ENCODE peak calls at places on chromosomes 7 and 10, in eight cellular contexts. W is AG09319, H is fibroblast of lung, X is colonic mucosa, E is neural crest cell, V is dorsolateral prefrontal cortex, R is body of pancreas, P is GM23338. D is an unnamed sample.
A peak's percentile ranks its signal among the peaks of the same experiment; 100 is the strongest.

GRCh38 chr10:96992721-96993120 is 160.6 kb downstream of the LCOR start:
- DNase-seq in W (no peak), V (no peak), H (no peak), R (no peak), E (no peak), X (no peak), P (no peak), D (no peak)

GRCh38 chr10:117462424-117462792 is 80.1 kb upstream of the EMX2 start:
- DNase-seq in E (no peak), W (no peak), X (no peak), R (no peak), P (peak; percentile 69), H (peak; percentile 11), V (no peak), D (no peak)

GRCh38 chr7:92634924-92635519 is 44.8 kb upstream of the FAM133B start:
- DNase-seq in X (peak; percentile 37), W (no peak), P (no peak), E (no peak), V (no peak), H (peak; percentile 87), R (no peak), D (no peak)

GRCh38 chr10:114271779-114272167 is 32.7 kb downstream of the VWA2 start:
- DNase-seq in H (peak; percentile 98), W (peak; percentile 62), E (no peak), V (no peak), P (no peak), R (peak; percentile 7), X (no peak), D (no peak)

GRCh38 chr7:32958046-32959025 is 1.1 kb downstream of the FKBP9 start:
- DNase-seq in E (no peak), R (peak; percentile 43), W (no peak), X (peak; percentile 58), V (no peak), P (peak; percentile 46), H (peak; percentile 50), D (no peak)

GRCh38 chr10:9038146-9038714 is 983.7 kb downstream of the GATA3 start:
- DNase-seq in E (no peak), P (no peak), R (no peak), V (peak; percentile 60), X (no peak), H (peak; percentile 20), W (no peak), D (no peak)

GRCh38 chr10:80486785-80487421 is 32.8 kb downstream of the TSPAN14 start:
- DNase-seq in V (no peak), P (no peak), R (no peak), E (no peak), W (no peak), X (no peak), H (no peak), D (no peak)

GRCh38 chr10:12634532-12634931 is 285.2 kb downstream of the CAMK1D start:
- DNase-seq in W (no peak), P (no peak), R (no peak), H (no peak), V (no peak), X (no peak), E (no peak), D (no peak)

GRCh38 chr10:18737841-18738240 is 78.6 kb downstream of the ARL5B start:
- DNase-seq in X (no peak), P (no peak), R (no peak), W (peak; percentile 59), H (peak; percentile 93), E (no peak), V (no peak), D (no peak)

GRCh38 chr10:71819479-71819878 is 31.6 kb downstream of the PSAP start:
- DNase-seq in V (no peak), P (no peak), E (no peak), H (no peak), W (no peak), R (no peak), X (no peak), D (no peak)

GRCh38 chr10:77267703-77268630 is 369.6 kb downstream of the KCNMA1 start:
- DNase-seq in V (no peak), W (no peak), X (no peak), H (peak; percentile 76), E (no peak), P (no peak), R (no peak), D (no peak)

GRCh38 chr10:94343159-94343558 is 19.6 kb downstream of the NOC3L start:
- DNase-seq in H (no peak), X (no peak), R (no peak), P (no peak), E (no peak), V (no peak), W (no peak), D (no peak)

GRCh38 chr10:34190594-34190993 is 624.5 kb downstream of the PARD3 start:
- DNase-seq in P (peak; percentile 30), X (no peak), R (no peak), H (peak; percentile 57), V (no peak), E (no peak), W (no peak), D (no peak)

GRCh38 chr10:83536426-83536825 is 602.9 kb upstream of the GHITM start:
- DNase-seq in V (no peak), R (no peak), W (no peak), H (peak; percentile 84), P (no peak), E (no peak), X (no peak), D (no peak)

GRCh38 chr7:44625899-44626511 is 19.6 kb downstream of the OGDH start:
- DNase-seq in R (no peak), H (no peak), E (no peak), X (no peak), V (no peak), P (no peak), W (no peak), D (no peak)

GRCh38 chr7:107179326-107180163 is 10.7 kb downstream of the HBP1 start:
- DNase-seq in R (no peak), H (peak; percentile 65), X (peak; percentile 26), V (no peak), W (no peak), P (no peak), E (no peak), D (no peak)

GRCh38 chr10:132453470-132453861 is 56.5 kb downstream of the PWWP2B start:
- DNase-seq in V (no peak), E (no peak), R (no peak), H (no peak), P (no peak), X (no peak), W (no peak), D (no peak)
- TF ChIP-seq CTCF in V (peak; percentile 47), E (no peak), R (no peak), H (no peak), P (no peak), X (no peak), W (no peak), D (peak; percentile 3)

DNA sequence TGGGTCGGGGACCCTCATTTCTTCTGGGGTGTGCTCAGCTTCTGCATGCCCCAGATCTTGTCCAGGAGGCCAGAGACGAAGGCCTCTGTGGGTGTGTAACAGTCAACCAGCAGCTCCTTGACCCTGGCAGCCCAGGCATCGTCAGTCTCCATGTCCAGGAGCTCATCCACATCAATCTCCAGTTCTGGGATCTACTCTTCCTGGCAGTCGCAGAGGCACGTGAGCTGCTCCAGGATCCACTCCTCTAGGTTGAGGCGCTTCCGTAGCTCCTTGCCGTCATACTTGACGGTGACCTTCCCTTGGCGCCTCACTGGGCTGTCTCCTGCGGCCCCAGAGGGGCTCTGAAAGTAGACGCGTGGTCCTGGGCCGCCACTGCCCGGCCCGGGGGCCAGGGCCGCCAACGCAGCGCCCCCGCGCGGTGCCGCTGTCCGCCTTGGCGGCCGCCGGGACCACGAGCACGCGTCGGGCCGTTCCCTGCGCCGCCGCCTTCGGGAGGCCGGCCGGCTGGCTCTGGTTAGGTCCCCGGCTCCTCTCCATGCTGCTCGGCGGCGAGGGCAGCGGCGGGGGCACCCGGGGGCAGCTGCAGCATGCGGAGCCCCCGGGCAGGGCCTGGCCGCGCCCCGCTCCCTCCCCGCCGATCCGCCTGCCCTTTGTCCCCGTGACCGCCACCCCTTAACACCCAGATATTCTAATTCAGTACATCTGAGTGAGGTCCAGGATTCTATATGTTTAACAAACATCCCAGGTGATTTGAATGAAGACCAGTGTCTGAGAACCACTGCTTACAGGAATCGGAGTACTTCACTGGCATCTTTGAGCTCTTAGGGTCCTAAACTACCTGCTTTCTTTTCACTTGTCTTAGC is 170.5 kb downstream of the SEPTIN7 start:
- DNase-seq in P (no peak), W (no peak), H (no peak), R (peak; percentile 50), V (no peak), X (no peak), E (no peak), D (no peak)
- TF ChIP-seq CTCF in P (no peak), W (no peak), H (no peak), R (peak; percentile 41), V (no peak), X (no peak), E (no peak), D (no peak)

GRCh38 chr7:87318741-87319140 is 26.7 kb upstream of the CROT start:
- DNase-seq in W (no peak), H (no peak), P (no peak), R (no peak), X (no peak), E (no peak), V (no peak), D (no peak)
- TF ChIP-seq CTCF in W (no peak), H (no peak), P (no peak), R (no peak), X (no peak), E (no peak), V (no peak), D (no peak)

GRCh38 chr7:73702665-73703064 is 16.8 kb downstream of the STX1A start:
- DNase-seq in E (no peak), V (no peak), H (no peak), X (no peak), W (no peak), P (no peak), R (no peak), D (no peak)

GRCh38 chr7:73700070-73700423 is 16.6 kb downstream of the BUD23 start:
- DNase-seq in V (no peak), W (no peak), R (no peak), X (no peak), P (no peak), H (no peak), E (no peak), D (no peak)

GRCh38 chr7:73702226-73702625 is 17.2 kb downstream of the STX1A start:
- DNase-seq in E (no peak), H (no peak), X (no peak), P (no peak), W (no peak), R (no peak), V (no peak), D (no peak)

GRCh38 chr7:73700581-73701134 is 17.3 kb downstream of the BUD23 start:
- DNase-seq in P (no peak), R (no peak), W (no peak), H (no peak), V (no peak), E (no peak), X (no peak), D (no peak)

DNA sequence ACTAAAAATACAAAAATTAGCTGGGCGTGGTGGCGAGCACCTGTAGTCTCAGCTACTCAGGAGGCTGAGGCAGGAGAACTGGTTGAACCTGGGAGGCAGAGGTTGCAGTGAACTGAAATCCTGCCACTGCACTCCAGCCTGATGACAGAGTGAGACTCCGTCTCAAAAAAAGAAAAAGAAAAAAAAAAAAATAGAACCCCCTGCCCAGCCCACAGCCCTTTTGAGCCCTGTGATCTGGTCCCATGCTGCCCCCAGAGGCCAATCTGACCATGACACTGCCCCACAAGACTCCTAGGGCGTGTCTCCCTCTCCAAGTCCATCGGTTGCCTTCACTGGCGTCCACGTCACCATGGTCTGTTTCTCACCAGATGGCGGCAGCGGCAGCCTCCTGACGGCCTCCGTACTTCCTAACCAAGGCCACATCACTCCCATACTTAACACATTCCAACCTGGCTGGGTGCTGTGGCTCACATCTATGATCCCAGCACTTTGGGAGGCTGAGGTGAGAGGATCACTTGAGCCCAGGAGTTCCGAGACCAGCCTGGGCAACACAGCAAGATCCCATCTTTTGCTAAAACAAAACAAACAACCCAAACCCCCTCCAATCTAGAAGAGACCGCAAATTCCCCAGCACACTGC is 18.0 kb downstream of the STX1A start:
- DNase-seq in P (peak; percentile 94), H (peak; percentile 68), R (peak; percentile 68), X (peak; percentile 74), E (peak; percentile 61), W (no peak), V (peak; percentile 35), D (peak; percentile 47)
- TF ChIP-seq CTCF in P (peak; percentile 77), H (peak; percentile 57), R (peak; percentile 41), X (peak; percentile 41), E (peak; percentile 67), W (peak; percentile 55), V (peak; percentile 32), D (peak; percentile 65)